ENCODE peak calls at places on chromosomes 13 and 19, in seven cellular contexts. One of them, this sample, is unnamed.

GRCh38 chr13:48994731-48995130 is 19.0 kb downstream of the FNDC3A start:
- DNase-seq in HL-60: no peak
- DNase-seq in CD8-positive, alpha-beta T cell: no peak
- DNase-seq in RWPE1: no peak
- DNase-seq in Calu3: no peak
- DNase-seq in breast epithelium: no peak
- DNase-seq in astrocyte of the spinal cord: peak; percentile 13
- DNase-seq in this sample: no peak

GRCh38 chr19:35349614-35350521 is 2.2 kb downstream of the FFAR1 start:
- DNase-seq in HL-60: no peak
- DNase-seq in CD8-positive, alpha-beta T cell: no peak
- DNase-seq in RWPE1: no peak
- DNase-seq in Calu3: no peak
- DNase-seq in breast epithelium: no peak
- DNase-seq in astrocyte of the spinal cord: no peak
- DNase-seq in this sample: no peak

GRCh38 chr13:100825551-100825950 is 151.0 kb upstream of the TMTC4 start:
- DNase-seq in HL-60: no peak
- DNase-seq in CD8-positive, alpha-beta T cell: no peak
- DNase-seq in RWPE1: no peak
- DNase-seq in Calu3: no peak
- DNase-seq in breast epithelium: no peak
- DNase-seq in astrocyte of the spinal cord: peak; percentile 44
- DNase-seq in this sample: peak; percentile 55

GRCh38 chr13:97567510-97568243 is 133.7 kb downstream of the RAP2A start:
- DNase-seq in HL-60: no peak
- DNase-seq in CD8-positive, alpha-beta T cell: no peak
- DNase-seq in RWPE1: peak; percentile 59
- DNase-seq in Calu3: peak; percentile 47
- DNase-seq in breast epithelium: peak; percentile 75
- DNase-seq in astrocyte of the spinal cord: no peak
- DNase-seq in this sample: peak; percentile 90

GRCh38 chr13:75307370-75307984 is 174.5 kb downstream of the TBC1D4 start:
- DNase-seq in HL-60: no peak
- DNase-seq in CD8-positive, alpha-beta T cell: no peak
- DNase-seq in RWPE1: no peak
- DNase-seq in Calu3: no peak
- DNase-seq in breast epithelium: no peak
- DNase-seq in astrocyte of the spinal cord: no peak
- DNase-seq in this sample: no peak

GRCh38 chr13:37869506-37869755 is 141 bp downstream of the TRPC4 start:
- DNase-seq in HL-60: no peak
- DNase-seq in CD8-positive, alpha-beta T cell: no peak
- DNase-seq in RWPE1: peak; percentile 4
- DNase-seq in Calu3: no peak
- DNase-seq in breast epithelium: no peak
- DNase-seq in astrocyte of the spinal cord: no peak
- DNase-seq in this sample: no peak

GRCh38 chr13:34360702-34361101 is 542.8 kb downstream of the RFC3 start:
- DNase-seq in HL-60: no peak
- DNase-seq in CD8-positive, alpha-beta T cell: no peak
- DNase-seq in RWPE1: no peak
- DNase-seq in Calu3: no peak
- DNase-seq in breast epithelium: no peak
- DNase-seq in astrocyte of the spinal cord: no peak
- DNase-seq in this sample: no peak

GRCh38 chr13:58528351-58528750 is 896.8 kb downstream of the PCDH17 start:
- DNase-seq in HL-60: no peak
- DNase-seq in CD8-positive, alpha-beta T cell: no peak
- DNase-seq in RWPE1: no peak
- DNase-seq in Calu3: no peak
- DNase-seq in breast epithelium: no peak
- DNase-seq in astrocyte of the spinal cord: no peak
- DNase-seq in this sample: no peak

GRCh38 chr19:34353546-34353945 is 11.4 kb upstream of the GPI start:
- DNase-seq in HL-60: no peak
- DNase-seq in CD8-positive, alpha-beta T cell: no peak
- DNase-seq in RWPE1: no peak
- DNase-seq in Calu3: no peak
- DNase-seq in breast epithelium: no peak
- DNase-seq in astrocyte of the spinal cord: no peak
- DNase-seq in this sample: no peak

GRCh38 chr13:112690242-112690943 is 555 bp downstream of the ATP11A start:
- DNase-seq in HL-60: no peak
- DNase-seq in CD8-positive, alpha-beta T cell: peak; percentile 53
- DNase-seq in RWPE1: peak; percentile 47
- DNase-seq in Calu3: no peak
- DNase-seq in breast epithelium: no peak
- DNase-seq in astrocyte of the spinal cord: peak; percentile 26
- DNase-seq in this sample: peak; percentile 36

GRCh38 chr13:102846261-102847015 is 606 bp downstream of the ERCC5 start:
- DNase-seq in HL-60: no peak
- DNase-seq in CD8-positive, alpha-beta T cell: peak; percentile 60
- DNase-seq in RWPE1: peak; percentile 30
- DNase-seq in Calu3: no peak
- DNase-seq in breast epithelium: no peak
- DNase-seq in astrocyte of the spinal cord: peak; percentile 39
- DNase-seq in this sample: peak; percentile 52

GRCh38 chr19:54433697-54434096 is 15.3 kb upstream of the LENG8 start:
- DNase-seq in HL-60: no peak
- DNase-seq in CD8-positive, alpha-beta T cell: no peak
- DNase-seq in RWPE1: no peak
- DNase-seq in Calu3: no peak
- DNase-seq in breast epithelium: no peak
- DNase-seq in astrocyte of the spinal cord: no peak
- DNase-seq in this sample: no peak

GRCh38 chr19:13827656-13828055 is 32.4 kb downstream of the ZSWIM4 start:
- DNase-seq in HL-60: no peak
- DNase-seq in CD8-positive, alpha-beta T cell: no peak
- DNase-seq in RWPE1: no peak
- DNase-seq in Calu3: no peak
- DNase-seq in breast epithelium: no peak
- DNase-seq in astrocyte of the spinal cord: no peak
- DNase-seq in this sample: no peak

GRCh38 chr19:57212109-57212508 is 18.7 kb upstream of the AURKC start:
- DNase-seq in HL-60: no peak
- DNase-seq in CD8-positive, alpha-beta T cell: peak; percentile 39
- DNase-seq in RWPE1: no peak
- DNase-seq in Calu3: no peak
- DNase-seq in breast epithelium: no peak
- DNase-seq in astrocyte of the spinal cord: no peak
- DNase-seq in this sample: no peak

GRCh38 chr13:21434588-21434987 is 24.5 kb downstream of the ZDHHC20 start:
- DNase-seq in HL-60: no peak
- DNase-seq in CD8-positive, alpha-beta T cell: no peak
- DNase-seq in RWPE1: no peak
- DNase-seq in Calu3: no peak
- DNase-seq in breast epithelium: no peak
- DNase-seq in astrocyte of the spinal cord: no peak
- DNase-seq in this sample: no peak

GRCh38 chr19:47897857-47898256 is 11.7 kb upstream of the SULT2A1 start:
- DNase-seq in HL-60: no peak
- DNase-seq in CD8-positive, alpha-beta T cell: no peak
- DNase-seq in RWPE1: no peak
- DNase-seq in Calu3: no peak
- DNase-seq in breast epithelium: no peak
- DNase-seq in astrocyte of the spinal cord: no peak
- DNase-seq in this sample: no peak

GRCh38 chr13:114151565-114152284 is 19.3 kb upstream of the RASA3 start:
- DNase-seq in HL-60: peak; percentile 72
- DNase-seq in CD8-positive, alpha-beta T cell: peak; percentile 76
- DNase-seq in RWPE1: peak; percentile 84
- DNase-seq in Calu3: peak; percentile 45
- DNase-seq in breast epithelium: peak; percentile 80
- DNase-seq in astrocyte of the spinal cord: no peak
- DNase-seq in this sample: peak; percentile 93

GRCh38 chr13:79522583-79522982 is 41.6 kb downstream of the NDFIP2 start:
- DNase-seq in HL-60: peak; percentile 73
- DNase-seq in CD8-positive, alpha-beta T cell: no peak
- DNase-seq in RWPE1: no peak
- DNase-seq in Calu3: no peak
- DNase-seq in breast epithelium: no peak
- DNase-seq in astrocyte of the spinal cord: peak; percentile 93
- DNase-seq in this sample: peak; percentile 38

GRCh38 chr19:7742991-7743390 is 4.3 kb downstream of the CD209 start:
- DNase-seq in HL-60: no peak
- DNase-seq in CD8-positive, alpha-beta T cell: no peak
- DNase-seq in RWPE1: no peak
- DNase-seq in Calu3: no peak
- DNase-seq in breast epithelium: no peak
- DNase-seq in astrocyte of the spinal cord: no peak
- DNase-seq in this sample: no peak

GRCh38 chr19:35350591-35350990 is 2.9 kb downstream of the FFAR1 start:
- DNase-seq in HL-60: no peak
- DNase-seq in CD8-positive, alpha-beta T cell: no peak
- DNase-seq in RWPE1: no peak
- DNase-seq in Calu3: no peak
- DNase-seq in breast epithelium: no peak
- DNase-seq in astrocyte of the spinal cord: no peak
- DNase-seq in this sample: no peak

GRCh38 chr13:60327551-60327950 is 69.5 kb upstream of the TDRD3 start:
- DNase-seq in HL-60: no peak
- DNase-seq in CD8-positive, alpha-beta T cell: no peak
- DNase-seq in RWPE1: no peak
- DNase-seq in Calu3: no peak
- DNase-seq in breast epithelium: no peak
- DNase-seq in astrocyte of the spinal cord: no peak
- DNase-seq in this sample: no peak

GRCh38 chr19:49117677-49118564 is 1.0 kb downstream of the C19orf73 start:
- DNase-seq in HL-60: no peak
- DNase-seq in CD8-positive, alpha-beta T cell: no peak
- DNase-seq in RWPE1: no peak
- DNase-seq in Calu3: no peak
- DNase-seq in breast epithelium: no peak
- DNase-seq in astrocyte of the spinal cord: no peak
- DNase-seq in this sample: no peak

GRCh38 chr19:8001995-8002849 is 3.2 kb downstream of the ELAVL1 start:
- DNase-seq in HL-60: peak; percentile 70
- DNase-seq in CD8-positive, alpha-beta T cell: peak; percentile 82
- DNase-seq in RWPE1: peak; percentile 78
- DNase-seq in Calu3: peak; percentile 82
- DNase-seq in breast epithelium: peak; percentile 70
- DNase-seq in astrocyte of the spinal cord: peak; percentile 82
- DNase-seq in this sample: peak; percentile 85

GRCh38 chr13:64029343-64030093 is 2613.9 kb upstream of the PCDH20 start:
- DNase-seq in HL-60: no peak
- DNase-seq in CD8-positive, alpha-beta T cell: no peak
- DNase-seq in RWPE1: no peak
- DNase-seq in Calu3: no peak
- DNase-seq in breast epithelium: no peak
- DNase-seq in astrocyte of the spinal cord: no peak
- DNase-seq in this sample: no peak

GRCh38 chr13:34065915-34066314 is 248.0 kb downstream of the RFC3 start:
- DNase-seq in HL-60: no peak
- DNase-seq in CD8-positive, alpha-beta T cell: no peak
- DNase-seq in RWPE1: peak; percentile 68
- DNase-seq in Calu3: peak; percentile 23
- DNase-seq in breast epithelium: no peak
- DNase-seq in astrocyte of the spinal cord: no peak
- DNase-seq in this sample: peak; percentile 52

GRCh38 chr13:90792335-90792734 is 555.2 kb upstream of the MIR17HG start:
- DNase-seq in HL-60: no peak
- DNase-seq in CD8-positive, alpha-beta T cell: no peak
- DNase-seq in RWPE1: peak; percentile 14
- DNase-seq in Calu3: no peak
- DNase-seq in breast epithelium: no peak
- DNase-seq in astrocyte of the spinal cord: no peak
- DNase-seq in this sample: peak; percentile 26

GRCh38 chr19:52541608-52542007 is 14.1 kb downstream of the ZNF808 start:
- DNase-seq in HL-60: no peak
- DNase-seq in CD8-positive, alpha-beta T cell: no peak
- DNase-seq in RWPE1: no peak
- DNase-seq in Calu3: no peak
- DNase-seq in breast epithelium: no peak
- DNase-seq in astrocyte of the spinal cord: no peak
- DNase-seq in this sample: no peak
- TF ChIP-seq CTCF in HL-60: no peak
- TF ChIP-seq CTCF in CD8-positive, alpha-beta T cell: no peak
- TF ChIP-seq CTCF in RWPE1: no peak
- TF ChIP-seq CTCF in Calu3: no peak
- TF ChIP-seq CTCF in breast epithelium: no peak
- TF ChIP-seq CTCF in astrocyte of the spinal cord: no peak
- TF ChIP-seq CTCF in this sample: no peak

GRCh38 chr13:36275190-36276002 is 22.2 kb downstream of the CCDC169 start:
- DNase-seq in HL-60: no peak
- DNase-seq in CD8-positive, alpha-beta T cell: no peak
- DNase-seq in RWPE1: peak; percentile 29
- DNase-seq in Calu3: peak; percentile 32
- DNase-seq in breast epithelium: no peak
- DNase-seq in astrocyte of the spinal cord: peak; percentile 82
- DNase-seq in this sample: peak; percentile 61
- TF ChIP-seq CTCF in HL-60: peak; percentile 40
- TF ChIP-seq CTCF in CD8-positive, alpha-beta T cell: peak; percentile 42
- TF ChIP-seq CTCF in RWPE1: peak; percentile 59
- TF ChIP-seq CTCF in Calu3: no peak
- TF ChIP-seq CTCF in breast epithelium: peak; percentile 63
- TF ChIP-seq CTCF in astrocyte of the spinal cord: peak; percentile 57
- TF ChIP-seq CTCF in this sample: peak; percentile 68

GRCh38 chr13:96475103-96475502 is 385.2 kb downstream of the HS6ST3 start:
- DNase-seq in HL-60: no peak
- DNase-seq in CD8-positive, alpha-beta T cell: no peak
- DNase-seq in RWPE1: no peak
- DNase-seq in Calu3: no peak
- DNase-seq in breast epithelium: no peak
- DNase-seq in astrocyte of the spinal cord: no peak
- DNase-seq in this sample: no peak
- TF ChIP-seq CTCF in HL-60: no peak
- TF ChIP-seq CTCF in CD8-positive, alpha-beta T cell: no peak
- TF ChIP-seq CTCF in RWPE1: no peak
- TF ChIP-seq CTCF in Calu3: no peak
- TF ChIP-seq CTCF in breast epithelium: no peak
- TF ChIP-seq CTCF in astrocyte of the spinal cord: no peak
- TF ChIP-seq CTCF in this sample: no peak

GRCh38 chr19:1491114-1491848 is at the start of gene REEP6:
- DNase-seq in HL-60: no peak
- DNase-seq in CD8-positive, alpha-beta T cell: no peak
- DNase-seq in RWPE1: no peak
- DNase-seq in Calu3: no peak
- DNase-seq in breast epithelium: no peak
- DNase-seq in astrocyte of the spinal cord: no peak
- DNase-seq in this sample: no peak
- TF ChIP-seq CTCF in HL-60: no peak
- TF ChIP-seq CTCF in CD8-positive, alpha-beta T cell: no peak
- TF ChIP-seq CTCF in RWPE1: no peak
- TF ChIP-seq CTCF in Calu3: no peak
- TF ChIP-seq CTCF in breast epithelium: no peak
- TF ChIP-seq CTCF in astrocyte of the spinal cord: no peak
- TF ChIP-seq CTCF in this sample: no peak

DNA sequence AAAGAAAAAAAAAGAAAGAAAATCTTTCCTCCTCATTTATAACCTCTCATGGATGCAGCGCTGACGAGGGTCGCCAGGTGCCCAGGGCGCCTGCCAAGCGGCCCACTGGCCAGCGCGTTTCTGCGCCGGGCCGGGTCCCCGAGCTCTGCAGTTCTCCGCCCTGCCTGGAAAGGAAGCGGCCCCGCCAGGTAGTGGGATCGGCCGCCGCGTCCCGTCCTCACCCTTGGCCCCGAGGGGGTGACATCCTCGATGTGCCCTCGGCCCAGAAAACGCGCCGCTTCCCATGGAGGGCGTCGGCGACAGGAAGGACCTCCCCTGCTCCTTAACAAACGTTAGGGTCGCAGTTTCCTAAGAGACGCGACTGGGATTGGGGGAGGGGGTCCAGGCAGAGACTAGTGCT is 56.9 kb downstream of the ZNF726 start:
- DNase-seq in HL-60: no peak
- DNase-seq in CD8-positive, alpha-beta T cell: no peak
- DNase-seq in RWPE1: no peak
- DNase-seq in Calu3: no peak
- DNase-seq in breast epithelium: no peak
- DNase-seq in astrocyte of the spinal cord: no peak
- DNase-seq in this sample: no peak
- TF ChIP-seq CTCF in HL-60: no peak
- TF ChIP-seq CTCF in CD8-positive, alpha-beta T cell: no peak
- TF ChIP-seq CTCF in RWPE1: no peak
- TF ChIP-seq CTCF in Calu3: no peak
- TF ChIP-seq CTCF in breast epithelium: no peak
- TF ChIP-seq CTCF in astrocyte of the spinal cord: no peak
- TF ChIP-seq CTCF in this sample: no peak

This sample was measured in MCF 10A.